ENCODE peak calls at places on chromosomes 11 and 22, in seven cellular contexts. V is NCI-H2107; L is left ventricle myocardium superior; D is HT1080; J is sigmoid colon; R is stimulated activated CD8-positive, alpha-beta memory T cell treated with anti-CD3 and anti-CD28 coated beads, Interleukin-15, amount 100 ng/mL, for 24 hours; C is IMR-90. U is an unnamed sample.

GRCh38 chr22:48786679-48786996 is 1041.0 kb downstream of the BRD1 start:
- DNase-seq in V (no peak), L (no peak), D (no peak), J (peak), R (no peak), C (no peak), U (no peak)

GRCh38 chr11:117862019-117862725 is 14.3 kb downstream of the FXYD6 start:
- DNase-seq in V (no peak), L (peak), D (no peak), J (peak), R (no peak), C (no peak), U (no peak)

GRCh38 chr11:79453617-79454016 is 12.8 kb upstream of the TENM4 start:
- DNase-seq in V (no peak), L (no peak), D (no peak), J (no peak), R (no peak), C (no peak), U (no peak)

GRCh38 chr22:42937164-42937854 is 77.6 kb downstream of the PACSIN2 start:
- DNase-seq in V (no peak), L (no peak), D (peak), J (peak), R (no peak), C (peak), U (peak)

GRCh38 chr11:128477811-128478210 is 109.5 kb downstream of the ETS1 start:
- DNase-seq in V (no peak), L (no peak), D (no peak), J (no peak), R (no peak), C (no peak), U (no peak)

GRCh38 chr11:72208281-72208680 is 8.3 kb upstream of the FOLR2 start:
- DNase-seq in V (no peak), L (no peak), D (no peak), J (no peak), R (no peak), C (no peak), U (no peak)

GRCh38 chr11:128586689-128587088 is 669 bp downstream of the ETS1 start:
- DNase-seq in V (no peak), L (no peak), D (no peak), J (no peak), R (no peak), C (no peak), U (no peak)

GRCh38 chr11:129967996-129968395 is 34.6 kb downstream of the PRDM10 start:
- DNase-seq in V (no peak), L (no peak), D (no peak), J (no peak), R (no peak), C (no peak), U (no peak)

GRCh38 chr11:104858882-104859735 is 39.2 kb downstream of the CASP12 start:
- DNase-seq in V (no peak), L (no peak), D (no peak), J (no peak), R (no peak), C (no peak), U (peak)

GRCh38 chr11:42819126-42819525 is 492.7 kb upstream of the API5 start:
- DNase-seq in V (no peak), L (no peak), D (no peak), J (no peak), R (no peak), C (no peak), U (no peak)

GRCh38 chr22:33354928-33355327 is 296.7 kb upstream of the SYN3 start:
- DNase-seq in V (no peak), L (no peak), D (no peak), J (no peak), R (no peak), C (peak), U (no peak)

GRCh38 chr22:46576556-46577351 is 39.3 kb upstream of the CELSR1 start:
- DNase-seq in V (no peak), L (peak), D (no peak), J (peak), R (peak), C (peak), U (peak)

GRCh38 chr11:30876656-30877371 is 290.7 kb upstream of the MPPED2 start:
- DNase-seq in V (no peak), L (no peak), D (no peak), J (no peak), R (no peak), C (no peak), U (no peak)

GRCh38 chr11:75539459-75540022 is 13.8 kb upstream of the GDPD5 start:
- DNase-seq in V (no peak), L (no peak), D (no peak), J (no peak), R (no peak), C (no peak), U (no peak)

GRCh38 chr22:40911772-40912171 is 39.4 kb upstream of the RBX1 start:
- DNase-seq in V (no peak), L (no peak), D (no peak), J (no peak), R (no peak), C (peak), U (no peak)

GRCh38 chr11:92826136-92826535 is 143.3 kb upstream of the MTNR1B start:
- DNase-seq in V (no peak), L (no peak), D (no peak), J (no peak), R (no peak), C (peak), U (no peak)

GRCh38 chr22:36781656-36782627 is 6.0 kb upstream of the IFT27 start:
- DNase-seq in V (peak), L (peak), D (peak), J (peak), R (peak), C (peak), U (peak)

GRCh38 chr11:64122411-64123101 is 43.4 kb downstream of the MACROD1 start:
- DNase-seq in V (no peak), L (no peak), D (no peak), J (no peak), R (no peak), C (no peak), U (no peak)

GRCh38 chr11:127859941-127860354 is 727.4 kb downstream of the ETS1 start:
- DNase-seq in V (no peak), L (no peak), D (peak), J (no peak), R (no peak), C (no peak), U (no peak)

GRCh38 chr22:38106814-38107578 is 3.5 kb downstream of the BAIAP2L2 start:
- DNase-seq in V (no peak), L (no peak), D (no peak), J (no peak), R (no peak), C (no peak), U (no peak)

GRCh38 chr11:19164881-19165280 is 36.9 kb downstream of the CSRP3 start:
- DNase-seq in V (no peak), L (no peak), D (no peak), J (no peak), R (no peak), C (no peak), U (no peak)

GRCh38 chr22:42769574-42770447 is 49.1 kb upstream of the A4GALT start:
- DNase-seq in V (no peak), L (peak), D (peak), J (peak), R (no peak), C (peak), U (peak)

GRCh38 chr11:78277314-78277994 is 88.7 kb downstream of the USP35 start:
- DNase-seq in V (no peak), L (no peak), D (no peak), J (no peak), R (no peak), C (no peak), U (peak)

GRCh38 chr22:38350444-38351359 is 33.5 kb upstream of the CSNK1E start:
- DNase-seq in V (no peak), L (no peak), D (no peak), J (peak), R (no peak), C (no peak), U (no peak)

GRCh38 chr11:87306260-87306861 is 268.6 kb downstream of the TMEM135 start:
- DNase-seq in V (no peak), L (no peak), D (no peak), J (no peak), R (no peak), C (no peak), U (no peak)

GRCh38 chr11:122977455-122978302 is 4.0 kb downstream of the BSX start:
- DNase-seq in V (no peak), L (no peak), D (no peak), J (peak), R (no peak), C (no peak), U (no peak)

GRCh38 chr11:68312117-68312779 is at the start of gene LRP5:
- DNase-seq in V (no peak), L (peak), D (no peak), J (peak), R (no peak), C (peak), U (peak)

GRCh38 chr22:43534916-43535315 is 123.1 kb downstream of the MPPED1 start:
- DNase-seq in V (no peak), L (no peak), D (no peak), J (no peak), R (no peak), C (no peak), U (no peak)

GRCh38 chr11:12285106-12285505 is 92.3 kb upstream of the PARVA start:
- DNase-seq in V (no peak), L (no peak), D (peak), J (no peak), R (no peak), C (peak), U (no peak)

GRCh38 chr11:88042238-88043032 is 132.8 kb downstream of the RAB38 start:
- DNase-seq in V (no peak), L (no peak), D (no peak), J (no peak), R (no peak), C (no peak), U (no peak)

GRCh38 chr11:134751161-134751560 is 339.1 kb upstream of the B3GAT1 start:
- DNase-seq in V (no peak), L (no peak), D (no peak), J (no peak), R (no peak), C (no peak), U (no peak)

U was measured in small intestine.